ENCODE peak calls at places on chromosomes 3 and 15, in ten cellular contexts. One of them, this sample, is unnamed.
A peak's percentile ranks its signal among the peaks of the same experiment; 100 is the strongest.

GRCh38 chr3:47283193-47283537 is 421 bp downstream of the KLHL18 start:
- DNase-seq in pancreas: peak; percentile 36
- DNase-seq in cardiac fibroblast: peak; percentile 24
- DNase-seq in glutamatergic neuron: peak; percentile 32
- DNase-seq in BE2C: no peak
- DNase-seq in PC-3: peak; percentile 13
- DNase-seq in AG10803: no peak
- DNase-seq in AG04450: no peak
- DNase-seq in coronary artery: no peak
- DNase-seq in type B pancreatic cell: no peak
- DNase-seq in this sample: no peak

GRCh38 chr3:194632211-194632982 is 822 bp downstream of the TMEM44 start:
- DNase-seq in AG10803: peak; percentile 35
- DNase-seq in glutamatergic neuron: no peak
- DNase-seq in AG04450: no peak
- DNase-seq in PC-3: peak; percentile 37
- DNase-seq in type B pancreatic cell: peak; percentile 37
- DNase-seq in cardiac fibroblast: peak; percentile 61
- DNase-seq in BE2C: no peak
- DNase-seq in pancreas: no peak
- DNase-seq in coronary artery: peak; percentile 52
- DNase-seq in this sample: no peak

GRCh38 chr3:104510091-104510860 is 856.4 kb upstream of the ALCAM start:
- DNase-seq in AG10803: no peak
- DNase-seq in coronary artery: no peak
- DNase-seq in PC-3: peak; percentile 47
- DNase-seq in AG04450: no peak
- DNase-seq in cardiac fibroblast: no peak
- DNase-seq in pancreas: no peak
- DNase-seq in type B pancreatic cell: no peak
- DNase-seq in BE2C: peak; percentile 25
- DNase-seq in glutamatergic neuron: no peak
- DNase-seq in this sample: no peak

GRCh38 chr3:194779729-194780224 is 94.1 kb downstream of the FAM43A start:
- DNase-seq in BE2C: no peak
- DNase-seq in PC-3: no peak
- DNase-seq in pancreas: no peak
- DNase-seq in AG10803: peak; percentile 51
- DNase-seq in glutamatergic neuron: no peak
- DNase-seq in coronary artery: no peak
- DNase-seq in AG04450: no peak
- DNase-seq in cardiac fibroblast: peak; percentile 37
- DNase-seq in type B pancreatic cell: no peak
- DNase-seq in this sample: no peak

GRCh38 chr3:184568591-184568917 is 7.0 kb downstream of the EPHB3 start:
- DNase-seq in glutamatergic neuron: no peak
- DNase-seq in cardiac fibroblast: no peak
- DNase-seq in BE2C: no peak
- DNase-seq in coronary artery: no peak
- DNase-seq in PC-3: no peak
- DNase-seq in type B pancreatic cell: no peak
- DNase-seq in pancreas: no peak
- DNase-seq in AG10803: no peak
- DNase-seq in AG04450: no peak
- DNase-seq in this sample: no peak

GRCh38 chr3:141795719-141796435 is 32.7 kb downstream of the GRK7 start:
- DNase-seq in coronary artery: no peak
- DNase-seq in AG10803: peak; percentile 91
- DNase-seq in type B pancreatic cell: no peak
- DNase-seq in pancreas: no peak
- DNase-seq in AG04450: no peak
- DNase-seq in BE2C: peak; percentile 47
- DNase-seq in cardiac fibroblast: peak; percentile 36
- DNase-seq in PC-3: no peak
- DNase-seq in glutamatergic neuron: no peak
- DNase-seq in this sample: no peak

GRCh38 chr3:121072128-121072527 is 164.1 kb downstream of the STXBP5L start:
- DNase-seq in AG10803: no peak
- DNase-seq in AG04450: no peak
- DNase-seq in PC-3: peak; percentile 30
- DNase-seq in BE2C: peak; percentile 23
- DNase-seq in pancreas: no peak
- DNase-seq in glutamatergic neuron: no peak
- DNase-seq in coronary artery: no peak
- DNase-seq in cardiac fibroblast: peak; percentile 47
- DNase-seq in type B pancreatic cell: no peak
- DNase-seq in this sample: no peak

GRCh38 chr15:42736178-42736792 is 643 bp downstream of the CDAN1 start:
- DNase-seq in glutamatergic neuron: no peak
- DNase-seq in cardiac fibroblast: peak; percentile 5
- DNase-seq in PC-3: peak; percentile 7
- DNase-seq in coronary artery: no peak
- DNase-seq in pancreas: no peak
- DNase-seq in AG04450: no peak
- DNase-seq in BE2C: no peak
- DNase-seq in AG10803: no peak
- DNase-seq in type B pancreatic cell: no peak
- DNase-seq in this sample: peak; percentile 37

GRCh38 chr3:79490165-79491028 is 277.4 kb downstream of the ROBO1 start:
- DNase-seq in AG04450: peak; percentile 20
- DNase-seq in coronary artery: no peak
- DNase-seq in pancreas: peak; percentile 73
- DNase-seq in type B pancreatic cell: no peak
- DNase-seq in glutamatergic neuron: no peak
- DNase-seq in PC-3: no peak
- DNase-seq in cardiac fibroblast: peak; percentile 71
- DNase-seq in AG10803: peak; percentile 54
- DNase-seq in BE2C: no peak
- DNase-seq in this sample: no peak

GRCh38 chr15:94346272-94346671 is 114.9 kb downstream of the MCTP2 start:
- DNase-seq in PC-3: peak; percentile 21
- DNase-seq in pancreas: no peak
- DNase-seq in BE2C: no peak
- DNase-seq in AG10803: peak; percentile 2
- DNase-seq in cardiac fibroblast: no peak
- DNase-seq in type B pancreatic cell: no peak
- DNase-seq in coronary artery: no peak
- DNase-seq in AG04450: no peak
- DNase-seq in glutamatergic neuron: no peak
- DNase-seq in this sample: no peak

GRCh38 chr15:28980709-28981350 is 95.1 kb downstream of the APBA2 start:
- DNase-seq in PC-3: no peak
- DNase-seq in type B pancreatic cell: no peak
- DNase-seq in AG04450: no peak
- DNase-seq in coronary artery: no peak
- DNase-seq in BE2C: no peak
- DNase-seq in AG10803: no peak
- DNase-seq in pancreas: no peak
- DNase-seq in cardiac fibroblast: no peak
- DNase-seq in glutamatergic neuron: no peak
- DNase-seq in this sample: no peak

GRCh38 chr15:92232317-92232716 is 161.4 kb upstream of the ST8SIA2 start:
- DNase-seq in pancreas: no peak
- DNase-seq in AG10803: no peak
- DNase-seq in glutamatergic neuron: no peak
- DNase-seq in AG04450: no peak
- DNase-seq in BE2C: no peak
- DNase-seq in type B pancreatic cell: no peak
- DNase-seq in cardiac fibroblast: no peak
- DNase-seq in PC-3: no peak
- DNase-seq in coronary artery: no peak
- DNase-seq in this sample: no peak

GRCh38 chr15:91456251-91456718 is 356.2 kb downstream of the SV2B start:
- DNase-seq in coronary artery: no peak
- DNase-seq in AG04450: peak; percentile 34
- DNase-seq in AG10803: peak; percentile 31
- DNase-seq in glutamatergic neuron: no peak
- DNase-seq in cardiac fibroblast: peak; percentile 87
- DNase-seq in type B pancreatic cell: no peak
- DNase-seq in PC-3: peak; percentile 89
- DNase-seq in pancreas: peak; percentile 28
- DNase-seq in BE2C: no peak
- DNase-seq in this sample: no peak

GRCh38 chr15:57527382-57528091 is 64.2 kb upstream of the MYZAP start:
- DNase-seq in AG04450: peak; percentile 78
- DNase-seq in cardiac fibroblast: peak; percentile 96
- DNase-seq in coronary artery: no peak
- DNase-seq in AG10803: peak; percentile 93
- DNase-seq in glutamatergic neuron: peak; percentile 60
- DNase-seq in BE2C: peak; percentile 56
- DNase-seq in type B pancreatic cell: no peak
- DNase-seq in PC-3: peak; percentile 80
- DNase-seq in pancreas: no peak
- DNase-seq in this sample: peak; percentile 27

GRCh38 chr15:57529748-57530147 is 62.0 kb upstream of the MYZAP start:
- DNase-seq in pancreas: no peak
- DNase-seq in type B pancreatic cell: no peak
- DNase-seq in glutamatergic neuron: no peak
- DNase-seq in BE2C: no peak
- DNase-seq in AG04450: no peak
- DNase-seq in PC-3: no peak
- DNase-seq in coronary artery: no peak
- DNase-seq in cardiac fibroblast: no peak
- DNase-seq in AG10803: no peak
- DNase-seq in this sample: no peak

GRCh38 chr15:57526076-57526475 is 65.6 kb upstream of the MYZAP start:
- DNase-seq in cardiac fibroblast: peak; percentile 18
- DNase-seq in type B pancreatic cell: no peak
- DNase-seq in glutamatergic neuron: no peak
- DNase-seq in coronary artery: no peak
- DNase-seq in PC-3: no peak
- DNase-seq in pancreas: no peak
- DNase-seq in AG10803: no peak
- DNase-seq in BE2C: no peak
- DNase-seq in AG04450: no peak
- DNase-seq in this sample: no peak

GRCh38 chr15:57526615-57527014 is 65.1 kb upstream of the MYZAP start:
- DNase-seq in AG10803: no peak
- DNase-seq in pancreas: no peak
- DNase-seq in PC-3: no peak
- DNase-seq in AG04450: no peak
- DNase-seq in BE2C: no peak
- DNase-seq in glutamatergic neuron: no peak
- DNase-seq in coronary artery: no peak
- DNase-seq in type B pancreatic cell: no peak
- DNase-seq in cardiac fibroblast: no peak
- DNase-seq in this sample: no peak

GRCh38 chr15:57528940-57529565 is 62.7 kb upstream of the MYZAP start:
- DNase-seq in glutamatergic neuron: no peak
- DNase-seq in PC-3: no peak
- DNase-seq in cardiac fibroblast: no peak
- DNase-seq in type B pancreatic cell: no peak
- DNase-seq in BE2C: no peak
- DNase-seq in AG04450: no peak
- DNase-seq in coronary artery: no peak
- DNase-seq in pancreas: no peak
- DNase-seq in AG10803: no peak
- DNase-seq in this sample: no peak
- TF ChIP-seq CTCF in glutamatergic neuron: no peak
- TF ChIP-seq CTCF in PC-3: no peak
- TF ChIP-seq CTCF in cardiac fibroblast: no peak
- TF ChIP-seq CTCF in type B pancreatic cell: no peak
- TF ChIP-seq CTCF in BE2C: no peak
- TF ChIP-seq CTCF in AG04450: no peak
- TF ChIP-seq CTCF in coronary artery: no peak
- TF ChIP-seq CTCF in pancreas: no peak
- TF ChIP-seq CTCF in AG10803: peak; percentile 11
- TF ChIP-seq CTCF in this sample: no peak

GRCh38 chr15:75809986-75810750 is 33.1 kb upstream of the UBE2Q2 start:
- DNase-seq in type B pancreatic cell: no peak
- DNase-seq in glutamatergic neuron: no peak
- DNase-seq in cardiac fibroblast: peak; percentile 55
- DNase-seq in AG04450: no peak
- DNase-seq in pancreas: no peak
- DNase-seq in coronary artery: no peak
- DNase-seq in BE2C: peak; percentile 36
- DNase-seq in AG10803: peak; percentile 17
- DNase-seq in PC-3: peak; percentile 57
- DNase-seq in this sample: no peak
- TF ChIP-seq CTCF in type B pancreatic cell: peak; percentile 44
- TF ChIP-seq CTCF in glutamatergic neuron: no peak
- TF ChIP-seq CTCF in cardiac fibroblast: peak; percentile 56
- TF ChIP-seq CTCF in AG04450: peak; percentile 44
- TF ChIP-seq CTCF in pancreas: no peak
- TF ChIP-seq CTCF in coronary artery: no peak
- TF ChIP-seq CTCF in BE2C: peak; percentile 55
- TF ChIP-seq CTCF in AG10803: peak; percentile 41
- TF ChIP-seq CTCF in PC-3: peak; percentile 66
- TF ChIP-seq CTCF in this sample: no peak

GRCh38 chr3:119560160-119560559 is 746 bp upstream of the CD80 start:
- DNase-seq in coronary artery: no peak
- DNase-seq in type B pancreatic cell: no peak
- DNase-seq in BE2C: no peak
- DNase-seq in pancreas: no peak
- DNase-seq in AG10803: no peak
- DNase-seq in cardiac fibroblast: no peak
- DNase-seq in PC-3: no peak
- DNase-seq in glutamatergic neuron: no peak
- DNase-seq in AG04450: no peak
- DNase-seq in this sample: no peak

GRCh38 chr3:119557192-119557873 is 2.1 kb downstream of the CD80 start:
- DNase-seq in coronary artery: no peak
- DNase-seq in glutamatergic neuron: no peak
- DNase-seq in BE2C: no peak
- DNase-seq in AG10803: no peak
- DNase-seq in AG04450: no peak
- DNase-seq in PC-3: no peak
- DNase-seq in cardiac fibroblast: no peak
- DNase-seq in pancreas: no peak
- DNase-seq in type B pancreatic cell: no peak
- DNase-seq in this sample: no peak

GRCh38 chr3:119557874-119558264 is 1.5 kb downstream of the CD80 start:
- DNase-seq in BE2C: no peak
- DNase-seq in PC-3: no peak
- DNase-seq in glutamatergic neuron: no peak
- DNase-seq in AG10803: no peak
- DNase-seq in coronary artery: no peak
- DNase-seq in cardiac fibroblast: no peak
- DNase-seq in pancreas: no peak
- DNase-seq in AG04450: no peak
- DNase-seq in type B pancreatic cell: no peak
- DNase-seq in this sample: no peak

GRCh38 chr3:119558528-119559339 is 680 bp downstream of the CD80 start:
- DNase-seq in pancreas: no peak
- DNase-seq in coronary artery: no peak
- DNase-seq in AG10803: no peak
- DNase-seq in AG04450: no peak
- DNase-seq in cardiac fibroblast: no peak
- DNase-seq in glutamatergic neuron: no peak
- DNase-seq in PC-3: no peak
- DNase-seq in type B pancreatic cell: no peak
- DNase-seq in BE2C: no peak
- DNase-seq in this sample: no peak

GRCh38 chr3:119559441-119559963 is at the start of gene CD80:
- DNase-seq in AG10803: peak; percentile 64
- DNase-seq in BE2C: peak; percentile 32
- DNase-seq in type B pancreatic cell: no peak
- DNase-seq in PC-3: peak; percentile 64
- DNase-seq in pancreas: peak; percentile 36
- DNase-seq in cardiac fibroblast: peak; percentile 61
- DNase-seq in glutamatergic neuron: peak; percentile 35
- DNase-seq in AG04450: no peak
- DNase-seq in coronary artery: peak; percentile 73
- DNase-seq in this sample: peak; percentile 45
- TF ChIP-seq CTCF in AG10803: peak; percentile 60
- TF ChIP-seq CTCF in BE2C: peak; percentile 23
- TF ChIP-seq CTCF in type B pancreatic cell: peak; percentile 46
- TF ChIP-seq CTCF in PC-3: peak; percentile 69
- TF ChIP-seq CTCF in pancreas: no peak
- TF ChIP-seq CTCF in cardiac fibroblast: peak; percentile 48
- TF ChIP-seq CTCF in glutamatergic neuron: no peak
- TF ChIP-seq CTCF in AG04450: peak; percentile 42
- TF ChIP-seq CTCF in coronary artery: no peak
- TF ChIP-seq CTCF in this sample: no peak

GRCh38 chr3:72231439-72232196 is 446.7 kb upstream of the PROK2 start:
- DNase-seq in PC-3: no peak
- DNase-seq in pancreas: no peak
- DNase-seq in BE2C: no peak
- DNase-seq in glutamatergic neuron: no peak
- DNase-seq in cardiac fibroblast: no peak
- DNase-seq in AG10803: no peak
- DNase-seq in coronary artery: no peak
- DNase-seq in type B pancreatic cell: no peak
- DNase-seq in AG04450: no peak
- DNase-seq in this sample: no peak
- TF ChIP-seq CTCF in PC-3: no peak
- TF ChIP-seq CTCF in pancreas: no peak
- TF ChIP-seq CTCF in BE2C: no peak
- TF ChIP-seq CTCF in glutamatergic neuron: no peak
- TF ChIP-seq CTCF in cardiac fibroblast: no peak
- TF ChIP-seq CTCF in AG10803: no peak
- TF ChIP-seq CTCF in coronary artery: no peak
- TF ChIP-seq CTCF in type B pancreatic cell: no peak
- TF ChIP-seq CTCF in AG04450: no peak
- TF ChIP-seq CTCF in this sample: no peak